ENCODE peak calls at places on chromosomes 7 and 10, in five cellular contexts. One of them, this sample, is unnamed.
A peak's percentile ranks its signal among the peaks of the same experiment; 100 is the strongest.

GRCh38 chr10:3485287-3485686 is 299.7 kb downstream of the KLF6 start:
- ATAC-seq in activated CD4-positive, alpha-beta T cell treated with anti-CD3 and anti-CD28 coated beads for 36 hours: no peak
- ATAC-seq in left cardiac atrium: no peak
- ATAC-seq in psoas muscle: no peak
- ATAC-seq in HepG2: no peak
- ATAC-seq in this sample: no peak

GRCh38 chr10:101036726-101037125 is 5.7 kb downstream of the SFXN3 start:
- ATAC-seq in activated CD4-positive, alpha-beta T cell treated with anti-CD3 and anti-CD28 coated beads for 36 hours: no peak
- ATAC-seq in left cardiac atrium: no peak
- ATAC-seq in psoas muscle: no peak
- ATAC-seq in HepG2: no peak
- ATAC-seq in this sample: no peak

GRCh38 chr7:101991860-101992259 is 174.4 kb downstream of the CUX1 start:
- ATAC-seq in activated CD4-positive, alpha-beta T cell treated with anti-CD3 and anti-CD28 coated beads for 36 hours: no peak
- ATAC-seq in left cardiac atrium: no peak
- ATAC-seq in psoas muscle: no peak
- ATAC-seq in HepG2: peak; percentile 46
- ATAC-seq in this sample: no peak

GRCh38 chr10:77251297-77252013 is 386.2 kb downstream of the KCNMA1 start:
- ATAC-seq in activated CD4-positive, alpha-beta T cell treated with anti-CD3 and anti-CD28 coated beads for 36 hours: no peak
- ATAC-seq in left cardiac atrium: no peak
- ATAC-seq in psoas muscle: no peak
- ATAC-seq in HepG2: peak; percentile 75
- ATAC-seq in this sample: no peak

GRCh38 chr7:1563939-1564602 is 5.8 kb downstream of the PSMG3 start:
- ATAC-seq in activated CD4-positive, alpha-beta T cell treated with anti-CD3 and anti-CD28 coated beads for 36 hours: no peak
- ATAC-seq in left cardiac atrium: no peak
- ATAC-seq in psoas muscle: no peak
- ATAC-seq in HepG2: no peak
- ATAC-seq in this sample: no peak

GRCh38 chr7:23895666-23896096 is 185.7 kb downstream of the STK31 start:
- ATAC-seq in activated CD4-positive, alpha-beta T cell treated with anti-CD3 and anti-CD28 coated beads for 36 hours: no peak
- ATAC-seq in left cardiac atrium: no peak
- ATAC-seq in psoas muscle: no peak
- ATAC-seq in HepG2: no peak
- ATAC-seq in this sample: no peak

GRCh38 chr10:77498210-77498609 is 139.4 kb downstream of the KCNMA1 start:
- ATAC-seq in activated CD4-positive, alpha-beta T cell treated with anti-CD3 and anti-CD28 coated beads for 36 hours: no peak
- ATAC-seq in left cardiac atrium: no peak
- ATAC-seq in psoas muscle: peak; percentile 75
- ATAC-seq in HepG2: no peak
- ATAC-seq in this sample: no peak

GRCh38 chr10:28710227-28710889 is 33.0 kb downstream of the BAMBI start:
- ATAC-seq in activated CD4-positive, alpha-beta T cell treated with anti-CD3 and anti-CD28 coated beads for 36 hours: no peak
- ATAC-seq in left cardiac atrium: no peak
- ATAC-seq in psoas muscle: no peak
- ATAC-seq in HepG2: no peak
- ATAC-seq in this sample: no peak

GRCh38 chr10:94123253-94123995 is 129.7 kb downstream of the PLCE1 start:
- ATAC-seq in activated CD4-positive, alpha-beta T cell treated with anti-CD3 and anti-CD28 coated beads for 36 hours: no peak
- ATAC-seq in left cardiac atrium: peak; percentile 85
- ATAC-seq in psoas muscle: no peak
- ATAC-seq in HepG2: peak; percentile 100
- ATAC-seq in this sample: no peak

GRCh38 chr10:43350686-43351085 is 20.8 kb upstream of the FXYD4 start:
- ATAC-seq in activated CD4-positive, alpha-beta T cell treated with anti-CD3 and anti-CD28 coated beads for 36 hours: no peak
- ATAC-seq in left cardiac atrium: no peak
- ATAC-seq in psoas muscle: no peak
- ATAC-seq in HepG2: no peak
- ATAC-seq in this sample: no peak

GRCh38 chr10:66924674-66925345 is 1.0 kb upstream of the LRRTM3 start:
- ATAC-seq in activated CD4-positive, alpha-beta T cell treated with anti-CD3 and anti-CD28 coated beads for 36 hours: no peak
- ATAC-seq in left cardiac atrium: no peak
- ATAC-seq in psoas muscle: no peak
- ATAC-seq in HepG2: no peak
- ATAC-seq in this sample: no peak

GRCh38 chr7:2719007-2719406 is 31.0 kb downstream of the AMZ1 start:
- ATAC-seq in activated CD4-positive, alpha-beta T cell treated with anti-CD3 and anti-CD28 coated beads for 36 hours: peak; percentile 40
- ATAC-seq in left cardiac atrium: no peak
- ATAC-seq in psoas muscle: no peak
- ATAC-seq in HepG2: peak; percentile 61
- ATAC-seq in this sample: peak; percentile 26

GRCh38 chr10:118241229-118242137 is 100.6 kb downstream of the FAM204A start:
- ATAC-seq in activated CD4-positive, alpha-beta T cell treated with anti-CD3 and anti-CD28 coated beads for 36 hours: no peak
- ATAC-seq in left cardiac atrium: peak; percentile 73
- ATAC-seq in psoas muscle: peak; percentile 63
- ATAC-seq in HepG2: peak; percentile 75
- ATAC-seq in this sample: no peak

GRCh38 chr7:156918642-156919041 is 25.7 kb upstream of the LMBR1 start:
- ATAC-seq in activated CD4-positive, alpha-beta T cell treated with anti-CD3 and anti-CD28 coated beads for 36 hours: peak; percentile 74
- ATAC-seq in left cardiac atrium: no peak
- ATAC-seq in psoas muscle: no peak
- ATAC-seq in HepG2: no peak
- ATAC-seq in this sample: peak; percentile 71

GRCh38 chr10:66717221-66717981 is 208.4 kb upstream of the LRRTM3 start:
- ATAC-seq in activated CD4-positive, alpha-beta T cell treated with anti-CD3 and anti-CD28 coated beads for 36 hours: no peak
- ATAC-seq in left cardiac atrium: no peak
- ATAC-seq in psoas muscle: no peak
- ATAC-seq in HepG2: no peak
- ATAC-seq in this sample: no peak

GRCh38 chr10:59611048-59611447 is 98.6 kb downstream of the SLC16A9 start:
- ATAC-seq in activated CD4-positive, alpha-beta T cell treated with anti-CD3 and anti-CD28 coated beads for 36 hours: no peak
- ATAC-seq in left cardiac atrium: no peak
- ATAC-seq in psoas muscle: no peak
- ATAC-seq in HepG2: no peak
- ATAC-seq in this sample: no peak

GRCh38 chr10:111137012-111137411 is 60.2 kb downstream of the ADRA2A start:
- ATAC-seq in activated CD4-positive, alpha-beta T cell treated with anti-CD3 and anti-CD28 coated beads for 36 hours: no peak
- ATAC-seq in left cardiac atrium: no peak
- ATAC-seq in psoas muscle: no peak
- ATAC-seq in HepG2: peak; percentile 81
- ATAC-seq in this sample: no peak

GRCh38 chr7:90322837-90323236 is 1.7 kb upstream of the FAM237B start:
- ATAC-seq in activated CD4-positive, alpha-beta T cell treated with anti-CD3 and anti-CD28 coated beads for 36 hours: no peak
- ATAC-seq in left cardiac atrium: no peak
- ATAC-seq in psoas muscle: no peak
- ATAC-seq in HepG2: no peak
- ATAC-seq in this sample: no peak

GRCh38 chr10:33074443-33074842 is 116.4 kb upstream of the ITGB1 start:
- ATAC-seq in activated CD4-positive, alpha-beta T cell treated with anti-CD3 and anti-CD28 coated beads for 36 hours: no peak
- ATAC-seq in left cardiac atrium: peak; percentile 79
- ATAC-seq in psoas muscle: no peak
- ATAC-seq in HepG2: no peak
- ATAC-seq in this sample: no peak